ENCODE peak calls at places on chromosomes 7 and 10, in four cellular contexts. One of them, this sample, is unnamed.

GRCh38 chr7:7562736-7563135 is 3.9 kb upstream of the MIOS start:
- DNase-seq in transverse colon: no peak
- DNase-seq in spleen: no peak
- DNase-seq in breast epithelium: no peak
- DNase-seq in this sample: no peak

GRCh38 chr10:111080224-111080623 is 3.4 kb downstream of the ADRA2A start:
- DNase-seq in transverse colon: no peak
- DNase-seq in spleen: no peak
- DNase-seq in breast epithelium: no peak
- DNase-seq in this sample: no peak

GRCh38 chr7:156640949-156641485 is 443 bp downstream of the RNF32 start:
- DNase-seq in transverse colon: peak; percentile 68
- DNase-seq in spleen: no peak
- DNase-seq in breast epithelium: no peak
- DNase-seq in this sample: no peak

GRCh38 chr10:79268100-79268670 is 79.1 kb upstream of the PPIF start:
- DNase-seq in transverse colon: no peak
- DNase-seq in spleen: no peak
- DNase-seq in breast epithelium: no peak
- DNase-seq in this sample: no peak

GRCh38 chr10:86391986-86392722 is 25.6 kb upstream of the GRID1 start:
- DNase-seq in transverse colon: no peak
- DNase-seq in spleen: no peak
- DNase-seq in breast epithelium: no peak
- DNase-seq in this sample: no peak

GRCh38 chr10:97573021-97573420 is 442 bp downstream of the ANKRD2 start:
- DNase-seq in transverse colon: no peak
- DNase-seq in spleen: peak; percentile 39
- DNase-seq in breast epithelium: no peak
- DNase-seq in this sample: no peak

GRCh38 chr10:20948723-20949327 is 51.7 kb upstream of the NEBL start:
- DNase-seq in transverse colon: no peak
- DNase-seq in spleen: no peak
- DNase-seq in breast epithelium: no peak
- DNase-seq in this sample: peak; percentile 60

GRCh38 chr10:26479766-26480492 is 41.8 kb downstream of the APBB1IP start:
- DNase-seq in transverse colon: no peak
- DNase-seq in spleen: peak; percentile 81
- DNase-seq in breast epithelium: no peak
- DNase-seq in this sample: no peak

GRCh38 chr10:5659702-5660528 is 6.5 kb downstream of the ASB13 start:
- DNase-seq in transverse colon: peak; percentile 63
- DNase-seq in spleen: no peak
- DNase-seq in breast epithelium: no peak
- DNase-seq in this sample: no peak

GRCh38 chr7:95608344-95609173 is 12.2 kb upstream of the PDK4 start:
- DNase-seq in transverse colon: peak; percentile 96
- DNase-seq in spleen: peak; percentile 93
- DNase-seq in breast epithelium: peak; percentile 83
- DNase-seq in this sample: peak; percentile 98

GRCh38 chr7:7131273-7131672 is 51.1 kb upstream of the C1GALT1 start:
- DNase-seq in transverse colon: no peak
- DNase-seq in spleen: no peak
- DNase-seq in breast epithelium: no peak
- DNase-seq in this sample: no peak

GRCh38 chr10:12502526-12503274 is 153.4 kb downstream of the CAMK1D start:
- DNase-seq in transverse colon: no peak
- DNase-seq in spleen: peak; percentile 47
- DNase-seq in breast epithelium: no peak
- DNase-seq in this sample: no peak

GRCh38 chr7:116543664-116544063 is 18.8 kb downstream of the CAV1 start:
- DNase-seq in transverse colon: no peak
- DNase-seq in spleen: no peak
- DNase-seq in breast epithelium: no peak
- DNase-seq in this sample: no peak

GRCh38 chr10:131129544-131129943 is 182.0 kb downstream of the TCERG1L start:
- DNase-seq in transverse colon: no peak
- DNase-seq in spleen: no peak
- DNase-seq in breast epithelium: no peak
- DNase-seq in this sample: no peak

GRCh38 chr10:104868231-104868630 is 227.1 kb downstream of the SORCS3 start:
- DNase-seq in transverse colon: no peak
- DNase-seq in spleen: no peak
- DNase-seq in breast epithelium: no peak
- DNase-seq in this sample: no peak

GRCh38 chr10:1180071-1180730 is 124.0 kb downstream of the WDR37 start:
- DNase-seq in transverse colon: no peak
- DNase-seq in spleen: peak; percentile 50
- DNase-seq in breast epithelium: peak; percentile 35
- DNase-seq in this sample: no peak

GRCh38 chr7:111771638-111772037 is 209.3 kb upstream of the IMMP2L start:
- DNase-seq in transverse colon: no peak
- DNase-seq in spleen: no peak
- DNase-seq in breast epithelium: no peak
- DNase-seq in this sample: no peak

GRCh38 chr7:1045038-1045726 is 836 bp downstream of the GPR146 start:
- DNase-seq in transverse colon: no peak
- DNase-seq in spleen: no peak
- DNase-seq in breast epithelium: no peak
- DNase-seq in this sample: no peak

GRCh38 chr7:95996174-95996573 is 223.8 kb downstream of the DYNC1I1 start:
- DNase-seq in transverse colon: no peak
- DNase-seq in spleen: no peak
- DNase-seq in breast epithelium: no peak
- DNase-seq in this sample: no peak

GRCh38 chr7:147311332-147311731 is 1194.7 kb downstream of the CNTNAP2 start:
- DNase-seq in transverse colon: no peak
- DNase-seq in spleen: no peak
- DNase-seq in breast epithelium: no peak
- DNase-seq in this sample: no peak

GRCh38 chr7:151891753-151892152 is 14.8 kb upstream of the PRKAG2 start:
- DNase-seq in transverse colon: no peak
- DNase-seq in spleen: peak; percentile 41
- DNase-seq in breast epithelium: no peak
- DNase-seq in this sample: no peak

GRCh38 chr10:62186999-62187695 is 81.5 kb downstream of the RTKN2 start:
- DNase-seq in transverse colon: no peak
- DNase-seq in spleen: no peak
- DNase-seq in breast epithelium: no peak
- DNase-seq in this sample: no peak

GRCh38 chr10:62183857-62184805 is 84.5 kb downstream of the RTKN2 start:
- DNase-seq in transverse colon: no peak
- DNase-seq in spleen: no peak
- DNase-seq in breast epithelium: no peak
- DNase-seq in this sample: no peak

GRCh38 chr10:62188021-62188616 is 80.5 kb downstream of the RTKN2 start:
- DNase-seq in transverse colon: no peak
- DNase-seq in spleen: no peak
- DNase-seq in breast epithelium: no peak
- DNase-seq in this sample: no peak

GRCh38 chr10:62183442-62183841 is 85.2 kb downstream of the RTKN2 start:
- DNase-seq in transverse colon: no peak
- DNase-seq in spleen: no peak
- DNase-seq in breast epithelium: no peak
- DNase-seq in this sample: no peak

DNA sequence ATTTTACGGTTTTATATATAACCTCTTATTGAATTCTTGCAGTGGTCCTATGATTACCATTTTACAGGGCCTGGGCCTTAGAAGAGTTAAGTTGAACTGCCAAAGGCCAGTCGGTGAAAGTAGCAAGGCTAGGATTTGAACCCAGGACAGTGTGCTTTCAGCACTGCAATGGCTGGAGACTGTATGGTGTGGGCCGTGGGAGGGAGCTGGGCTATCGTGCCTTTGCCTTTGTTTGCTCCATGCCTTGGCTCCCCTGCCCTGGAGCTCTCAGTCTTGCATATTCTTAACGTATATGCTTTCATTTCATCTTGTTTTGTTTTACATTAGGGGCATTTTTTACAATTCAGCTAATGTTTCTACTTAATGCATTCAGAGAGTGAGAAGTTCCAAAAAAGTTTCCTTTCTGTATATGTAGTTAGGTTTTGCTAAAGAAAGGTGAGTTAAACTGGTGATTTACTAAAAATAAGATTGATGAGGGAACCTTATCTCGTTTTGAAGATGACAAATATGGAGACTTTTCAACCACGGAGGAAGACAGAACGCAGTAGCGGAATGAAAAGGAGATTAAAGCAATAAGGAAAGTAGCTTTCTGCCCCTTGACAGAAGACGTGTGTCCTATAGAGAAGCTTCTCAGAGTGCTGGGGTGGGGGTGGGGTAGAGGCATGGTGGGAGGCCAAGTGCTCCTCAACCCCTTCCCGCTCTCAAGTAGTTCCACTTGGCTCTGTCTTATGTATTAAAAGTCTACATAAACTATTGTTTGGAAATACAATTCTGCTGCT is 82.5 kb downstream of the RTKN2 start:
- DNase-seq in transverse colon: no peak
- DNase-seq in spleen: no peak
- DNase-seq in breast epithelium: no peak
- DNase-seq in this sample: no peak
- H3K4me3 ChIP-seq in transverse colon: no peak overlapping the region
- H3K4me3 ChIP-seq in spleen: no peak overlapping the region
- H3K4me3 ChIP-seq in breast epithelium: no peak overlapping the region
- H3K4me3 ChIP-seq in this sample: no peak overlapping the region

GRCh38 chr10:14670551-14671240 is 104.0 kb downstream of the FAM107B start:
- DNase-seq in transverse colon: no peak
- DNase-seq in spleen: no peak
- DNase-seq in breast epithelium: no peak
- DNase-seq in this sample: no peak
- H3K27ac ChIP-seq in transverse colon: peak overlapping the region; percentile 63
- H3K27ac ChIP-seq in spleen: no peak overlapping the region
- H3K27ac ChIP-seq in breast epithelium: peak overlapping the region; percentile 6
- H3K27ac ChIP-seq in this sample: peak overlapping the region; percentile 29

DNA sequence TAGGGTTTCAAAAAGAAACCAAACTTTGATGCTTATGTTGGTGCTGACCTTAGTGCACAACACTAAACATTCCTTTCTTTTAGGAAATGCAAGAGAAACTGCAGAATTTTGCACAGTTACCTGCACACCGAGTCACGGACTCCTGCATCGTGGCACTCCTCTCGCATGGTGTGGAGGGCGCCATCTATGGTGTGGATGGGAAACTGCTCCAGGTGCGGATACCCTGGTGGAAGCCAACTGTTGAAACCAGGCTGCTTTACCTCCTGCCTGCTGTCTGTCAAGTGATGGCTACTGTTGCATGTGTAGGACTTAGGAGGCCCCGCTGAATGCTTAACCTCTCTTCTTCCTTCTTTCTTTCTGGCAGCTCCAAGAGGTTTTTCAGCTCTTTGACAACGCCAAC is 11.7 kb downstream of the CASP2 start:
- DNase-seq in transverse colon: peak; percentile 65
- DNase-seq in spleen: no peak
- DNase-seq in breast epithelium: no peak
- DNase-seq in this sample: no peak
- TF ChIP-seq POLR2AphosphoS5 in transverse colon: no peak
- TF ChIP-seq POLR2AphosphoS5 in spleen: peak; percentile 6
- TF ChIP-seq POLR2AphosphoS5 in breast epithelium: no peak
- TF ChIP-seq POLR2AphosphoS5 in this sample: no peak

GRCh38 chr7:27593226-27593625 is 69.5 kb downstream of the HIBADH start:
- DNase-seq in transverse colon: no peak
- DNase-seq in spleen: no peak
- DNase-seq in breast epithelium: no peak
- DNase-seq in this sample: no peak
- H3K4me3 ChIP-seq in transverse colon: no peak overlapping the region
- H3K4me3 ChIP-seq in spleen: no peak overlapping the region
- H3K4me3 ChIP-seq in breast epithelium: no peak overlapping the region
- H3K4me3 ChIP-seq in this sample: no peak overlapping the region

GRCh38 chr10:72509951-72510350 is 115.9 kb downstream of the MICU1 start:
- DNase-seq in transverse colon: no peak
- DNase-seq in spleen: no peak
- DNase-seq in breast epithelium: no peak
- DNase-seq in this sample: no peak
- H3K27ac ChIP-seq in transverse colon: no peak overlapping the region
- H3K27ac ChIP-seq in spleen: peak overlapping the region; percentile 81
- H3K27ac ChIP-seq in breast epithelium: no peak overlapping the region
- H3K27ac ChIP-seq in this sample: no peak overlapping the region

GRCh38 chr7:42015413-42015698 is 221.7 kb downstream of the GLI3 start:
- DNase-seq in transverse colon: no peak
- DNase-seq in spleen: no peak
- DNase-seq in breast epithelium: no peak
- DNase-seq in this sample: no peak
- TF ChIP-seq POLR2AphosphoS5 in transverse colon: peak; percentile 22
- TF ChIP-seq POLR2AphosphoS5 in spleen: no peak
- TF ChIP-seq POLR2AphosphoS5 in breast epithelium: no peak
- TF ChIP-seq POLR2AphosphoS5 in this sample: no peak

DNA sequence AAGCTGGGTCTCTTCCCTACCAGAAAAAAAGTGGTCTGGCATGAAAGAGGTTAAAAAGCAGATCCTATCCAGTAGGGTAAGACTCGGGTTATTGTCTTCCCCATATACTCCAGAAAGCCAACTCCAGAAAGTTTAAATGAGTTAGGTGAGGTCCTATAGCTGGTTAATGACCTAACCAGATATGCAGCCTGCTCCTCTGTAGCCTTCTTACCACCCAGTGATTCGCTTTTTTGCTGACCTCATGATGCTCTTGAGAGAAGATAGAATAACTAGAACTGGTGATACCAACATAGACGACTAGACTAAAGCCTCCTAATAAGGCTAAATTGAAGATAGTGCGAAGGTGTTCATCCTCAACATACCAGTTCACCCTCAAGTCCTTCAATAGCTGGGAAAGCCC is 675 bp upstream of the GIMAP1 start:
- DNase-seq in transverse colon: no peak
- DNase-seq in spleen: no peak
- DNase-seq in breast epithelium: no peak
- DNase-seq in this sample: no peak
- H3K4me3 ChIP-seq in transverse colon: no peak overlapping the region
- H3K4me3 ChIP-seq in spleen: peak overlapping the region; percentile 87
- H3K4me3 ChIP-seq in breast epithelium: no peak overlapping the region
- H3K4me3 ChIP-seq in this sample: peak overlapping the region; percentile 60

This sample was measured in esophagus muscularis mucosa.